ENCODE peak calls at places on chromosomes 4 and X, in seven cellular contexts. I is choroid plexus epithelial cell; R is effector memory CD8-positive, alpha-beta T cell; M is iris pigment epithelial cell; F is GM23338; P is mucosa of descending colon; U is epithelial cell of proximal tubule. A is an unnamed sample.

GRCh38 chr4:169604131-169604900 is 8.1 kb downstream of the NEK1 start:
- DNase-seq in I (peak; percentile 88), R (no peak), M (peak; percentile 90), F (no peak), P (no peak), U (no peak), A (no peak)

GRCh38 chr4:83535945-83536648 is at the start of gene GPAT3:
- DNase-seq in I (peak; percentile 58), R (peak; percentile 52), M (peak; percentile 53), F (peak; percentile 71), P (peak; percentile 92), U (no peak), A (peak; percentile 71)

GRCh38 chrX:144722307-144722706 is 525.0 kb upstream of the SPANXN1 start:
- DNase-seq in I (no peak), R (no peak), M (no peak), F (peak; percentile 0), P (no peak), U (no peak), A (no peak)

GRCh38 chr4:142353149-142353738 is 492.9 kb downstream of the INPP4B start:
- DNase-seq in I (peak; percentile 86), R (peak; percentile 11), M (peak; percentile 63), F (peak; percentile 81), P (no peak), U (peak; percentile 27), A (peak; percentile 34)

GRCh38 chrX:1685460-1685859 is 70.6 kb downstream of the ASMT start:
- DNase-seq in I (no peak), R (no peak), M (no peak), F (no peak), P (no peak), U (no peak), A (no peak)

GRCh38 chr4:8409271-8410065 is 31.1 kb downstream of the ACOX3 start:
- DNase-seq in I (no peak), R (peak; percentile 90), M (no peak), F (no peak), P (peak; percentile 73), U (no peak), A (peak; percentile 85)

GRCh38 chrX:12791253-12792228 is at the start of gene PRPS2:
- DNase-seq in I (peak; percentile 25), R (peak; percentile 43), M (peak; percentile 32), F (peak; percentile 80), P (peak; percentile 82), U (no peak), A (peak; percentile 59)

GRCh38 chr4:25358515-25359275 is 18.4 kb upstream of the ANAPC4 start:
- DNase-seq in I (no peak), R (no peak), M (no peak), F (peak; percentile 54), P (no peak), U (peak; percentile 22), A (no peak)

GRCh38 chrX:69546417-69546816 is 42.3 kb downstream of the NALF2 start:
- DNase-seq in I (no peak), R (no peak), M (no peak), F (no peak), P (peak; percentile 35), U (no peak), A (no peak)

GRCh38 chrX:1778817-1779216 is 164.0 kb downstream of the ASMT start:
- DNase-seq in I (no peak), R (no peak), M (no peak), F (no peak), P (no peak), U (no peak), A (no peak)

GRCh38 chrX:47878198-47878597 is 41.5 kb downstream of the ZNF81 start:
- DNase-seq in I (no peak), R (no peak), M (no peak), F (no peak), P (no peak), U (no peak), A (no peak)

GRCh38 chrX:124507276-124507675 is 160.9 kb downstream of the SH2D1A start:
- DNase-seq in I (no peak), R (no peak), M (peak; percentile 14), F (no peak), P (no peak), U (peak; percentile 23), A (no peak)

GRCh38 chr4:38681283-38682066 is 17.5 kb downstream of the KLF3 start:
- DNase-seq in I (peak; percentile 76), R (no peak), M (peak; percentile 90), F (no peak), P (no peak), U (no peak), A (no peak)

GRCh38 chrX:10574663-10575062 is 45.7 kb downstream of the MID1 start:
- DNase-seq in I (no peak), R (no peak), M (peak; percentile 31), F (no peak), P (no peak), U (no peak), A (no peak)

GRCh38 chr4:141121768-141122415 is 11.4 kb downstream of the RNF150 start:
- DNase-seq in I (no peak), R (no peak), M (no peak), F (peak; percentile 33), P (no peak), U (no peak), A (no peak)

GRCh38 chr4:82031386-82031785 is 342.4 kb downstream of the HNRNPD start:
- DNase-seq in I (no peak), R (no peak), M (no peak), F (no peak), P (no peak), U (no peak), A (no peak)

GRCh38 chr4:133921280-133922195 is 280.1 kb downstream of the PABPC4L start:
- DNase-seq in I (peak; percentile 68), R (no peak), M (peak; percentile 39), F (no peak), P (no peak), U (no peak), A (no peak)

GRCh38 chrX:43655151-43655676 is 885 bp upstream of the MAOA start:
- DNase-seq in I (peak; percentile 64), R (peak; percentile 2), M (peak; percentile 65), F (peak; percentile 48), P (no peak), U (no peak), A (peak; percentile 18)

GRCh38 chr4:173013232-173013932 is 155.2 kb upstream of the GALNT7 start:
- DNase-seq in I (peak; percentile 60), R (peak; percentile 52), M (peak; percentile 30), F (peak; percentile 68), P (no peak), U (no peak), A (peak; percentile 32)

GRCh38 chrX:146056511-146057081 is 239.0 kb downstream of the SLITRK2 start:
- DNase-seq in I (no peak), R (no peak), M (no peak), F (no peak), P (no peak), U (no peak), A (no peak)

GRCh38 chr4:79772510-79772909 is 300.5 kb downstream of the ANTXR2 start:
- DNase-seq in I (no peak), R (no peak), M (no peak), F (no peak), P (no peak), U (no peak), A (no peak)